ENCODE peak calls at places on chromosomes 4 and X, in four cellular contexts. B, D, R and S are unnamed samples.

GRCh38 chrX:20217279-20217678 is 49.4 kb downstream of the RPS6KA3 start:
- DNase-seq in B (no peak), R (no peak), D (no peak), S (no peak)

GRCh38 chr4:64158648-64159326 is 250.5 kb downstream of the TECRL start:
- DNase-seq in R (peak), B (peak), D (peak), S (peak)

GRCh38 chr4:173252024-173252935 is 81.9 kb downstream of the HMGB2 start:
- DNase-seq in D (peak), R (peak), B (peak), S (peak)

GRCh38 chr4:86848136-86848535 is 1.0 kb downstream of the SLC10A6 start:
- DNase-seq in B (no peak), D (no peak), R (no peak), S (no peak)

GRCh38 chr4:117417856-117418255 is 332.5 kb upstream of the TRAM1L1 start:
- DNase-seq in D (no peak), B (no peak), R (no peak), S (no peak)

GRCh38 chr4:152255437-152255836 is 280.5 kb downstream of the FBXW7 start:
- DNase-seq in B (no peak), R (peak), D (no peak), S (no peak)

GRCh38 chrX:149881081-149881711 is at the start of gene MAGEA8:
- DNase-seq in R (no peak), B (no peak), D (peak), S (no peak)

GRCh38 chr4:122086338-122086737 is 65.8 kb upstream of the BLTP1 start:
- DNase-seq in B (no peak), R (no peak), D (no peak), S (no peak)

GRCh38 chrX:133151320-133151719 is 54.4 kb upstream of the USP26 start:
- DNase-seq in R (no peak), D (no peak), B (no peak), S (no peak)

GRCh38 chr4:37620174-37620573 is 66.0 kb downstream of the RELL1 start:
- DNase-seq in D (no peak), B (no peak), R (no peak), S (no peak)

GRCh38 chrX:39174761-39175417 is 373.6 kb downstream of the MID1IP1 start:
- DNase-seq in R (no peak), D (no peak), B (no peak), S (no peak)

GRCh38 chr4:148704291-148704690 is 262.1 kb upstream of the NR3C2 start:
- DNase-seq in R (no peak), D (no peak), B (no peak), S (no peak)

GRCh38 chr4:52751349-52751911 is at the start of gene ERVMER34-1:
- DNase-seq in D (peak), B (no peak), R (no peak), S (no peak)

GRCh38 chrX:14050704-14051103 is 21.0 kb upstream of the GEMIN8 start:
- DNase-seq in B (no peak), R (no peak), D (no peak), S (no peak)

GRCh38 chr4:140256941-140257340 is 103.0 kb upstream of the MAML3 start:
- DNase-seq in R (no peak), D (no peak), B (no peak), S (no peak)

GRCh38 chr4:41866799-41867677 is 68.2 kb upstream of the TMEM33 start:
- DNase-seq in D (no peak), B (no peak), R (no peak), S (no peak)

GRCh38 chr4:48594185-48594584 is 104.1 kb downstream of the ZAR1 start:
- DNase-seq in R (no peak), B (no peak), D (no peak), S (no peak)

GRCh38 chr4:48585401-48585800 is 95.3 kb downstream of the ZAR1 start:
- DNase-seq in R (no peak), D (no peak), B (no peak), S (no peak)

GRCh38 chr4:48590884-48591283 is 100.8 kb downstream of the ZAR1 start:
- DNase-seq in R (no peak), D (no peak), B (no peak), S (no peak)

GRCh38 chr4:48591372-48591771 is 101.3 kb downstream of the ZAR1 start:
- DNase-seq in R (no peak), B (no peak), D (no peak), S (no peak)

DNA sequence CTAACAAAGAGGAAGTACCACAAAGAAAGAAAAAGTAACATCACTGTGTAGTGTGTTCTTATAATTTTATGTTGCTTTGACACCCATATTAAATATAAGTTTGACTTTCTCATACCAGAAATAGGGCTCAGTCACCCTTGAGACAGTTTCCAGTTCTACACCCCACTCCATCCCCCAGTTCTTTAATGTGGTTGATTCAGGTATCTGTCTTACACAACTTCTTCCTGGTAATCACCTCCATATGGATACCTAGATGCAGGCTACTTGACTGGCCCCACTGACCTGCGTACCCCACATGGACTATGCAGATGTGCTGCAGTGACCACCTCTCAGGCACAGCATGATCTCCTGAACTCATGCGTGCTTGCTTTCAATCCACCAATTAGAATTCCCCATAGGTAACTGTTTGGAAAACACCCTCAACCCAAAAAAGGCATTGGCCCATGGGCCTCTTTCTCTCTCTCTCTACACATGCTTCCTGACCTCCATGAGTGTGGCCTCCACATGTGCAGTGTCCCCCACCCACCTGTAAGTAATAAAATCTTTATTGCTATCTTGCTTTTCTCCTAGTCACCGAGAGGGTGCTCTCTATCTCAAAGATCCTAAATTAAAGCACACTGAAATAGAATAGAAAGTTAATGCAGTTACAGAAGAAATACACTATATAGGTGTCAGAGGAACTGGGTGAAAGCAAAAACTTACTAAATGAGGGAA is 98.3 kb downstream of the ZAR1 start:
- DNase-seq in D (no peak), B (no peak), R (no peak), S (no peak)
- TF ChIP-seq SPI1 in D (no peak), B (no peak), R (no peak), S (no peak)

GRCh38 chrX:55710701-55711100 is 6.8 kb upstream of the RRAGB start:
- DNase-seq in D (no peak), B (no peak), R (no peak), S (no peak)

GRCh38 chrX:55713635-55714034 is 3.9 kb upstream of the RRAGB start:
- DNase-seq in B (no peak), D (no peak), R (no peak), S (no peak)

GRCh38 chrX:55714111-55714510 is 3.4 kb upstream of the RRAGB start:
- DNase-seq in R (no peak), B (no peak), D (no peak), S (peak)

DNA sequence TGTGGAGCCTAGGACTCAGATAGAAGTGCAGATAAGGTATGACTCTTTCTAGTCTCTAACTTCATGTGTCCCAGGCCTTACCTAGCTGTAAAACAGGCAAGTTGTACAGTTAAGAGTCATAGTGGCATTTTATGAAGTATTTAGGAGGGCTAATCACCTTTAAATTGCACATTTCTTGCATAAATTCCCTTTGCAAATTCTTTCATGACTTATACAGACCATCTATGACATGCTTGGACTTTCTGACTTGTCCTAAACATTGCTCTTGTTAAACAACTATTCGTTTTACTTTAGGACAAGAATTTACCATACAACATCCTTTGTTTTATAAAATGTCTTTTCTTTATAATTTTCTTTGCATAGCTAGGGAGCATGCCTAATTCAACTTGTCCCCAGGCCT is 7.8 kb upstream of the RRAGB start:
- DNase-seq in B (no peak), R (no peak), D (no peak), S (no peak)
- TF ChIP-seq SPI1 in B (no peak), R (no peak), D (no peak), S (no peak)

GRCh38 chrX:134237363-134237702 is 351 bp downstream of the CCDC160 start:
- DNase-seq in D (no peak), R (no peak), B (no peak), S (no peak)

GRCh38 chrX:134239016-134239415 is 2.0 kb downstream of the CCDC160 start:
- DNase-seq in R (no peak), D (no peak), B (no peak), S (no peak)

GRCh38 chrX:134240209-134240608 is 3.2 kb downstream of the CCDC160 start:
- DNase-seq in B (no peak), D (no peak), R (no peak), S (no peak)

GRCh38 chrX:134235236-134235635 is 1.7 kb upstream of the CCDC160 start:
- DNase-seq in D (no peak), R (no peak), B (no peak), S (no peak)

DNA sequence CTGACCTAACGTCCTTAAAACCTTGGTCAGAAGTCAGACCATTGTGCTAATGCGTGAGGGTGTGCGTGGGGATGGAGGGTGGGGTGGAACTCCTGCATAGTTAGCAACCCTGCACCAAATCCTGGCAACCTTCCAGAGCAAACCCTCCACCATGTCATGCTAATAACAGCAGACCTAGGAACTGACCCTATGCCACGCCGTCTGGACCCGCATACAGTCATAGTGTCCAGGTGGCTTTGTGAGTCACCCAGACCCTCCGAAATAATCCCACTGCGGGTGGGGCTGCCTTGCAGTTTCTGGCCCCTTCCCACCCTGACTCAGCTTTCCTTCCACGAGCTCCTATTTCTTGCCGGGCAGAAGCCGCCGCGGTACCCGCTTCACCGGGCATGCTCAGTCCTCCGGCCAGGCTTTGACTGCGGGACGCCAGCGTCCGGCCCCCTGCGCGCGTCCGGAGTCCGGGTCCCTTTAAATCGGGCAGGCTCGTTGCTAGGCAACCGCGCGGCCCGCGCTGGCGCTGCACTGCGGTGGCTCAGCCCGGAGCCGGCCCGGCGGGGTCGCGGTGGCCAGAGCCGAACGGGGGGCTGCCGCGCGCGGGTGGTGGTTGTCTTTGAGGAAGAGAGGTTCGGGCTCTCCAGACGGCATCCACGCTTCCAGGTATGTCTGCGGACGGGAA is at the start of gene CCDC160:
- DNase-seq in D (peak), R (no peak), B (peak), S (no peak)
- TF ChIP-seq SPI1 in D (no peak), R (no peak), B (no peak), S (no peak)

GRCh38 chrX:40279762-40280161 is 182.0 kb upstream of the BCOR start:
- DNase-seq in B (no peak), R (no peak), D (no peak), S (no peak)

GRCh38 chrX:40279091-40279430 is 181.3 kb upstream of the BCOR start:
- DNase-seq in R (no peak), B (no peak), D (no peak), S (no peak)

GRCh38 chrX:40277672-40278071 is 179.9 kb upstream of the BCOR start:
- DNase-seq in R (no peak), B (no peak), D (no peak), S (no peak)

GRCh38 chrX:40281341-40282005 is 183.7 kb upstream of the BCOR start:
- DNase-seq in B (no peak), R (no peak), D (no peak), S (no peak)

GRCh38 chrX:40278340-40279090 is 180.8 kb upstream of the BCOR start:
- DNase-seq in B (no peak), D (no peak), R (no peak), S (no peak)
- TF ChIP-seq SPI1 in B (no peak), D (no peak), R (no peak), S (no peak)

GRCh38 chr4:69818060-69818639 is 41.8 kb downstream of the SULT1E1 start:
- DNase-seq in B (no peak), R (no peak), D (no peak), S (no peak)

GRCh38 chr4:69823048-69823447 is 36.9 kb downstream of the SULT1E1 start:
- DNase-seq in D (no peak), B (no peak), R (no peak), S (no peak)

GRCh38 chr4:69828828-69829227 is 31.1 kb downstream of the SULT1E1 start:
- DNase-seq in R (no peak), B (no peak), D (no peak), S (no peak)

GRCh38 chr4:69822198-69822597 is 37.7 kb downstream of the SULT1E1 start:
- DNase-seq in D (no peak), B (no peak), R (no peak), S (no peak)

DNA sequence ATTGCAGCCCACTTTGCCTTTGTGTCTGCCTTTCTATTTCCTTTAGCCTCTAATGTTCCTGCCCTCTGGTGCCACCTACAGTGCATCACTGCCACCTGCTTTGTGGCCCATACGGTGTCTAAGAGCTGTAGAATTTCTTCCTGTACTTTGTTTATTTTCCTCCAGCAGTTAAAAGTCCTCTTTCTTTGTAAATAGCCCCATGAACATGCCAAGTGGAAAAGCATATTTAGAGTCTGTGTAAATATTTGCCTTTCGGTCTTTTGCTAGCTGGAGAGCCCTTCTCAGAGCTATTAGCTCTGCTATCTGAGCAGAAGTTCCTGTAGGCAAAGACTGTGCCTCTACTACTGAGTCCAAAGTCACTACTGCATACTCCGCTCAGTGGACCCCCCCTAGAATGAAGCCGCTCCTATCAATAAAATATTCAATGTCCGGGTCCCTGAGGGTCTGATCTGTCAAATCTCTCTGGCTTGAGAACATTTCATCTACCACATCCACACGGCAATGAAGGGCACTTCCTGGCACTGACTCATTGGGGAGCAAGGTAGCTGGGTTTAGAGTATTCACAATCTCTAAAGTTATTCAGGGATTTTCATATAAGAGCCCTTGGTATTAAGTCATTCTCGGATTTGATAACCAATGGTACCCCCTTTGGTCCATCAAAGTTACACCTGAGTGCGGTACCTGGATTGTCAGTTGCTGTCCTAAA is 36.3 kb downstream of the SULT1E1 start:
- DNase-seq in R (no peak), B (no peak), D (no peak), S (no peak)
- TF ChIP-seq SPI1 in R (no peak), B (no peak), D (no peak), S (no peak)

DNA sequence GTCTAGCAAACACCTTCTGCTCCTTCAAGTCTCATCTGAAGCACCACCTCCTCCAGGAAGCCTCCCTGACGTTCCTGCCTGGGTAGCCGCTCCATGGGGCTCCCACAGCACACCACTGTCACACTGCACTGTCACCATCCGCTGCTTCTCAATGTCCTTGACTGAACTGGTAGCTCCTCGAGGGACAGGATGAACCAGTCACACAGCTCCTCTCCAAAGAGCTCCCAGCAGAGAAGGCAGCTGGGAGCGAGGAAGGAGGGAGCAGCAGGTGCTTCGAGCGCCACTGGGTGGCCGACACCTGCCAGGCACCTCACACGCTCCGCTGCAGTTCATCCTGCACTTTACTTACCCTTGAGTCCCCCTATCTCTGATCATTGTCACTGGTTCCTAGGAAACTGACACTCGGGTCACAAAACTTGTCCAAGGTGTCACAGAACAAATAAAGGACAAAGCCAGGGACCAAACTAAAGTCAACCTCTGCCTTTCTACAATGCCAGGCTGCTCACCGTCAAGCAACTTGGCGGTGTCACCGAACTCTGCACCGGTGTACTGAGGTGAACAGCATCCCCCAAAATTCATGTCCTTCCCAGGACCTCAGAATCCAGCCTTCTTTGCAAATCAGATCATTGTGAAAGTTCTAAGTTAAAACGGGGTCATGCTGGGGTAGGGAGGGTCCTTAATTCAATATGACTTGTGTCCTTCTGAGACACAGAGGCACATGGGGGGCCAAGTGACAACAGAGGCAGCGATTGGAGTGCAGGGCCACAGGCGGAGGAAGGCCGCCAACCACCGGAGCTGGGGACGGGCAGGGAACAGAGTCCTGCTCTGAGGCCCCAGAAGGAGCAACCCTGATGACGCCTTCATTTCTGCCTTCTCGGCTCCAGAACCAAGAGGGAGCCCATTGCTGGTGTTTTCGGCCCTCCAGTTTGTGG is 5.5 kb upstream of the S100P start:
- DNase-seq in R (no peak), D (no peak), B (no peak), S (no peak)
- TF ChIP-seq SPI1 in R (no peak), D (no peak), B (no peak), S (no peak)